ENCODE peak calls at places on chromosome 9, in eight cellular contexts. W is neuronal stem cell, P is mesothelial cell of epicardium, I is heart left ventricle, L is EH, E is 8988T, K is hypothalamus, Y is GM12865. D is an unnamed sample.

GRCh38 chr9:89137548-89138462 is 40.8 kb downstream of the SHC3 start:
- DNase-seq in L (peak; percentile 93), P (no peak), K (no peak), E (no peak), Y (no peak), W (no peak), I (peak; percentile 52), D (peak; percentile 95)

GRCh38 chr9:100739208-100739607 is 161.3 kb downstream of the CAVIN4 start:
- DNase-seq in W (no peak), P (no peak), I (no peak), Y (no peak), L (no peak), E (no peak), K (no peak), D (no peak)

GRCh38 chr9:95409650-95410426 is 92.3 kb upstream of the FANCC start:
- DNase-seq in L (peak; percentile 75), K (no peak), P (no peak), I (no peak), Y (no peak), E (no peak), W (no peak), D (peak; percentile 77)

GRCh38 chr9:110912701-110913291 is 125.5 kb downstream of the LPAR1 start:
- DNase-seq in L (peak; percentile 75), E (no peak), W (no peak), K (no peak), I (no peak), P (no peak), Y (no peak), D (peak; percentile 36)

GRCh38 chr9:6777218-6777902 is 19.6 kb downstream of the KDM4C start:
- DNase-seq in P (no peak), L (no peak), W (no peak), Y (peak; percentile 37), K (no peak), I (no peak), E (no peak), D (no peak)

GRCh38 chr9:96394832-96395496 is 11.5 kb upstream of the SLC35D2 start:
- DNase-seq in W (no peak), L (no peak), Y (no peak), I (no peak), P (no peak), K (no peak), E (no peak), D (no peak)

GRCh38 chr9:129064499-129064908 is 16.4 kb upstream of the DOLPP1 start:
- DNase-seq in I (no peak), W (no peak), P (no peak), L (no peak), K (no peak), E (no peak), Y (no peak), D (no peak)

GRCh38 chr9:138040446-138041430 is 163.2 kb downstream of the CACNA1B start:
- DNase-seq in I (peak; percentile 3), W (no peak), P (no peak), L (no peak), K (no peak), Y (no peak), E (no peak), D (no peak)

GRCh38 chr9:31445960-31446359 is 938.5 kb upstream of the ACO1 start:
- DNase-seq in L (no peak), K (no peak), P (no peak), W (no peak), Y (peak; percentile 35), I (no peak), E (no peak), D (no peak)